ENCODE peak calls at places on chromosomes 16 and 17, in five cellular contexts. One of them, this sample, is unnamed.

GRCh38 chr16:1464196-1464893 is 10.5 kb downstream of the CLCN7 start:
- DNase-seq in AG09309: no peak
- DNase-seq in activated B cell treated with CpG ODN at 0.5 μM for 24 hours: no peak
- DNase-seq in left ventricle myocardium inferior: no peak
- DNase-seq in heart right ventricle: no peak
- DNase-seq in this sample: no peak

GRCh38 chr17:55319933-55320593 is 55.3 kb downstream of the HLF start:
- DNase-seq in AG09309: no peak
- DNase-seq in activated B cell treated with CpG ODN at 0.5 μM for 24 hours: no peak
- DNase-seq in left ventricle myocardium inferior: no peak
- DNase-seq in heart right ventricle: no peak
- DNase-seq in this sample: no peak

GRCh38 chr17:78748048-78748729 is 33.9 kb downstream of the CYTH1 start:
- DNase-seq in AG09309: no peak
- DNase-seq in activated B cell treated with CpG ODN at 0.5 μM for 24 hours: no peak
- DNase-seq in left ventricle myocardium inferior: no peak
- DNase-seq in heart right ventricle: no peak
- DNase-seq in this sample: peak

GRCh38 chr16:56825821-56826220 is 39.2 kb upstream of the SLC12A3 start:
- DNase-seq in AG09309: no peak
- DNase-seq in activated B cell treated with CpG ODN at 0.5 μM for 24 hours: no peak
- DNase-seq in left ventricle myocardium inferior: no peak
- DNase-seq in heart right ventricle: no peak
- DNase-seq in this sample: no peak

GRCh38 chr17:47615766-47616424 is 33.8 kb upstream of the KPNB1 start:
- DNase-seq in AG09309: peak
- DNase-seq in activated B cell treated with CpG ODN at 0.5 μM for 24 hours: no peak
- DNase-seq in left ventricle myocardium inferior: no peak
- DNase-seq in heart right ventricle: no peak
- DNase-seq in this sample: no peak

GRCh38 chr16:23014592-23014991 is 134.7 kb downstream of the USP31 start:
- DNase-seq in AG09309: no peak
- DNase-seq in activated B cell treated with CpG ODN at 0.5 μM for 24 hours: no peak
- DNase-seq in left ventricle myocardium inferior: no peak
- DNase-seq in heart right ventricle: no peak
- DNase-seq in this sample: peak

GRCh38 chr17:30243568-30243967 is 8.1 kb upstream of the SLC6A4 start:
- DNase-seq in AG09309: no peak
- DNase-seq in activated B cell treated with CpG ODN at 0.5 μM for 24 hours: no peak
- DNase-seq in left ventricle myocardium inferior: no peak
- DNase-seq in heart right ventricle: no peak
- DNase-seq in this sample: no peak

GRCh38 chr16:82044585-82044911 is 9.5 kb downstream of the HSD17B2 start:
- DNase-seq in AG09309: no peak
- DNase-seq in activated B cell treated with CpG ODN at 0.5 μM for 24 hours: no peak
- DNase-seq in left ventricle myocardium inferior: no peak
- DNase-seq in heart right ventricle: no peak
- DNase-seq in this sample: no peak

GRCh38 chr17:79079421-79080200 is 5.0 kb downstream of the ENGASE start:
- DNase-seq in AG09309: no peak
- DNase-seq in activated B cell treated with CpG ODN at 0.5 μM for 24 hours: no peak
- DNase-seq in left ventricle myocardium inferior: no peak
- DNase-seq in heart right ventricle: no peak
- DNase-seq in this sample: no peak

GRCh38 chr17:67716405-67716798 is 1.3 kb upstream of the NOL11 start:
- DNase-seq in AG09309: no peak
- DNase-seq in activated B cell treated with CpG ODN at 0.5 μM for 24 hours: no peak
- DNase-seq in left ventricle myocardium inferior: no peak
- DNase-seq in heart right ventricle: no peak
- DNase-seq in this sample: no peak

GRCh38 chr17:349666-350065 is 2.9 kb downstream of the RPH3AL start:
- DNase-seq in AG09309: no peak
- DNase-seq in activated B cell treated with CpG ODN at 0.5 μM for 24 hours: no peak
- DNase-seq in left ventricle myocardium inferior: no peak
- DNase-seq in heart right ventricle: no peak
- DNase-seq in this sample: no peak

GRCh38 chr16:2514333-2515179 is 804 bp downstream of the ATP6V0C start:
- DNase-seq in AG09309: no peak
- DNase-seq in activated B cell treated with CpG ODN at 0.5 μM for 24 hours: no peak
- DNase-seq in left ventricle myocardium inferior: no peak
- DNase-seq in heart right ventricle: no peak
- DNase-seq in this sample: peak

GRCh38 chr16:22257440-22257839 is 39.8 kb upstream of the POLR3E start:
- DNase-seq in AG09309: no peak
- DNase-seq in activated B cell treated with CpG ODN at 0.5 μM for 24 hours: no peak
- DNase-seq in left ventricle myocardium inferior: no peak
- DNase-seq in heart right ventricle: no peak
- DNase-seq in this sample: no peak

GRCh38 chr17:10021239-10021638 is 116.2 kb upstream of the RCVRN start:
- DNase-seq in AG09309: no peak
- DNase-seq in activated B cell treated with CpG ODN at 0.5 μM for 24 hours: no peak
- DNase-seq in left ventricle myocardium inferior: no peak
- DNase-seq in heart right ventricle: no peak
- DNase-seq in this sample: no peak

GRCh38 chr16:11101695-11102522 is 154.1 kb downstream of the SOCS1 start:
- DNase-seq in AG09309: no peak
- DNase-seq in activated B cell treated with CpG ODN at 0.5 μM for 24 hours: no peak
- DNase-seq in left ventricle myocardium inferior: no peak
- DNase-seq in heart right ventricle: no peak
- DNase-seq in this sample: no peak

GRCh38 chr17:64006361-64007088 is 8.4 kb downstream of the PRR29 start:
- DNase-seq in AG09309: no peak
- DNase-seq in activated B cell treated with CpG ODN at 0.5 μM for 24 hours: no peak
- DNase-seq in left ventricle myocardium inferior: peak
- DNase-seq in heart right ventricle: peak
- DNase-seq in this sample: no peak

GRCh38 chr16:20905576-20905975 is 5.0 kb downstream of the LYRM1 start:
- DNase-seq in AG09309: no peak
- DNase-seq in activated B cell treated with CpG ODN at 0.5 μM for 24 hours: no peak
- DNase-seq in left ventricle myocardium inferior: no peak
- DNase-seq in heart right ventricle: no peak
- DNase-seq in this sample: no peak

GRCh38 chr16:66516808-66517585 is 32.9 kb downstream of the TK2 start:
- DNase-seq in AG09309: peak
- DNase-seq in activated B cell treated with CpG ODN at 0.5 μM for 24 hours: peak
- DNase-seq in left ventricle myocardium inferior: peak
- DNase-seq in heart right ventricle: peak
- DNase-seq in this sample: peak

GRCh38 chr16:21283521-21284289 is 5.6 kb upstream of the CRYM start:
- DNase-seq in AG09309: no peak
- DNase-seq in activated B cell treated with CpG ODN at 0.5 μM for 24 hours: peak
- DNase-seq in left ventricle myocardium inferior: peak
- DNase-seq in heart right ventricle: peak
- DNase-seq in this sample: peak

GRCh38 chr16:83420206-83420760 is 387.5 kb upstream of the HSBP1 start:
- DNase-seq in AG09309: no peak
- DNase-seq in activated B cell treated with CpG ODN at 0.5 μM for 24 hours: no peak
- DNase-seq in left ventricle myocardium inferior: no peak
- DNase-seq in heart right ventricle: no peak
- DNase-seq in this sample: no peak

GRCh38 chr17:58326609-58327341 is 1.8 kb downstream of the TSPOAP1 start:
- DNase-seq in AG09309: no peak
- DNase-seq in activated B cell treated with CpG ODN at 0.5 μM for 24 hours: no peak
- DNase-seq in left ventricle myocardium inferior: no peak
- DNase-seq in heart right ventricle: no peak
- DNase-seq in this sample: no peak

GRCh38 chr16:56549744-56550385 is 15.0 kb upstream of the MT4 start:
- DNase-seq in AG09309: no peak
- DNase-seq in activated B cell treated with CpG ODN at 0.5 μM for 24 hours: no peak
- DNase-seq in left ventricle myocardium inferior: no peak
- DNase-seq in heart right ventricle: no peak
- DNase-seq in this sample: peak

GRCh38 chr16:80931661-80931984 is 75.1 kb downstream of the CMC2 start:
- DNase-seq in AG09309: no peak
- DNase-seq in activated B cell treated with CpG ODN at 0.5 μM for 24 hours: no peak
- DNase-seq in left ventricle myocardium inferior: no peak
- DNase-seq in heart right ventricle: no peak
- DNase-seq in this sample: no peak

GRCh38 chr17:40341808-40342574 is 22.5 kb downstream of the GJD3 start:
- DNase-seq in AG09309: no peak
- DNase-seq in activated B cell treated with CpG ODN at 0.5 μM for 24 hours: no peak
- DNase-seq in left ventricle myocardium inferior: peak
- DNase-seq in heart right ventricle: peak
- DNase-seq in this sample: no peak

GRCh38 chr17:40345161-40346034 is 19.1 kb downstream of the GJD3 start:
- DNase-seq in AG09309: no peak
- DNase-seq in activated B cell treated with CpG ODN at 0.5 μM for 24 hours: no peak
- DNase-seq in left ventricle myocardium inferior: peak
- DNase-seq in heart right ventricle: peak
- DNase-seq in this sample: no peak

GRCh38 chr17:40344321-40345160 is 20.0 kb downstream of the GJD3 start:
- DNase-seq in AG09309: no peak
- DNase-seq in activated B cell treated with CpG ODN at 0.5 μM for 24 hours: no peak
- DNase-seq in left ventricle myocardium inferior: no peak
- DNase-seq in heart right ventricle: no peak
- DNase-seq in this sample: no peak

GRCh38 chr17:40342575-40343058 is 21.9 kb downstream of the GJD3 start:
- DNase-seq in AG09309: no peak
- DNase-seq in activated B cell treated with CpG ODN at 0.5 μM for 24 hours: no peak
- DNase-seq in left ventricle myocardium inferior: no peak
- DNase-seq in heart right ventricle: no peak
- DNase-seq in this sample: no peak

GRCh38 chr17:40343126-40344119 is 21.1 kb downstream of the GJD3 start:
- DNase-seq in AG09309: no peak
- DNase-seq in activated B cell treated with CpG ODN at 0.5 μM for 24 hours: no peak
- DNase-seq in left ventricle myocardium inferior: peak
- DNase-seq in heart right ventricle: peak
- DNase-seq in this sample: peak
- TF ChIP-seq CTCF in AG09309: no peak
- TF ChIP-seq CTCF in activated B cell treated with CpG ODN at 0.5 μM for 24 hours: no peak
- TF ChIP-seq CTCF in left ventricle myocardium inferior: no peak
- TF ChIP-seq CTCF in heart right ventricle: no peak
- TF ChIP-seq CTCF in this sample: no peak

GRCh38 chr16:88389191-88389590 is 6.4 kb downstream of the ZNF469 start:
- DNase-seq in AG09309: no peak
- DNase-seq in activated B cell treated with CpG ODN at 0.5 μM for 24 hours: no peak
- DNase-seq in left ventricle myocardium inferior: no peak
- DNase-seq in heart right ventricle: no peak
- DNase-seq in this sample: no peak

GRCh38 chr16:88389621-88390160 is 6.9 kb downstream of the ZNF469 start:
- DNase-seq in AG09309: no peak
- DNase-seq in activated B cell treated with CpG ODN at 0.5 μM for 24 hours: no peak
- DNase-seq in left ventricle myocardium inferior: no peak
- DNase-seq in heart right ventricle: peak
- DNase-seq in this sample: no peak

GRCh38 chr16:88385831-88386815 is 3.4 kb downstream of the ZNF469 start:
- DNase-seq in AG09309: no peak
- DNase-seq in activated B cell treated with CpG ODN at 0.5 μM for 24 hours: no peak
- DNase-seq in left ventricle myocardium inferior: peak
- DNase-seq in heart right ventricle: no peak
- DNase-seq in this sample: no peak

GRCh38 chr16:88387177-88387576 is 4.4 kb downstream of the ZNF469 start:
- DNase-seq in AG09309: no peak
- DNase-seq in activated B cell treated with CpG ODN at 0.5 μM for 24 hours: no peak
- DNase-seq in left ventricle myocardium inferior: peak
- DNase-seq in heart right ventricle: no peak
- DNase-seq in this sample: no peak

GRCh38 chr16:88387941-88388627 is 5.3 kb downstream of the ZNF469 start:
- DNase-seq in AG09309: no peak
- DNase-seq in activated B cell treated with CpG ODN at 0.5 μM for 24 hours: no peak
- DNase-seq in left ventricle myocardium inferior: peak
- DNase-seq in heart right ventricle: peak
- DNase-seq in this sample: no peak
- TF ChIP-seq CTCF in AG09309: no peak
- TF ChIP-seq CTCF in activated B cell treated with CpG ODN at 0.5 μM for 24 hours: no peak
- TF ChIP-seq CTCF in left ventricle myocardium inferior: no peak
- TF ChIP-seq CTCF in heart right ventricle: no peak
- TF ChIP-seq CTCF in this sample: no peak

GRCh38 chr16:4481965-4482364 is 5.8 kb downstream of the HMOX2 start:
- DNase-seq in AG09309: no peak
- DNase-seq in activated B cell treated with CpG ODN at 0.5 μM for 24 hours: no peak
- DNase-seq in left ventricle myocardium inferior: no peak
- DNase-seq in heart right ventricle: no peak
- DNase-seq in this sample: no peak

GRCh38 chr16:4474192-4474961 is at the start of gene NMRAL1:
- DNase-seq in AG09309: no peak
- DNase-seq in activated B cell treated with CpG ODN at 0.5 μM for 24 hours: peak
- DNase-seq in left ventricle myocardium inferior: peak
- DNase-seq in heart right ventricle: peak
- DNase-seq in this sample: peak

GRCh38 chr16:4481526-4481925 is 5.3 kb downstream of the HMOX2 start:
- DNase-seq in AG09309: no peak
- DNase-seq in activated B cell treated with CpG ODN at 0.5 μM for 24 hours: no peak
- DNase-seq in left ventricle myocardium inferior: no peak
- DNase-seq in heart right ventricle: no peak
- DNase-seq in this sample: no peak

GRCh38 chr16:4475880-4476790 is at the start of gene HMOX2:
- DNase-seq in AG09309: no peak
- DNase-seq in activated B cell treated with CpG ODN at 0.5 μM for 24 hours: peak
- DNase-seq in left ventricle myocardium inferior: peak
- DNase-seq in heart right ventricle: peak
- DNase-seq in this sample: peak

GRCh38 chr16:4477966-4478365 is 1.8 kb downstream of the HMOX2 start:
- DNase-seq in AG09309: no peak
- DNase-seq in activated B cell treated with CpG ODN at 0.5 μM for 24 hours: no peak
- DNase-seq in left ventricle myocardium inferior: no peak
- DNase-seq in heart right ventricle: no peak
- DNase-seq in this sample: peak
- TF ChIP-seq CTCF in AG09309: peak
- TF ChIP-seq CTCF in activated B cell treated with CpG ODN at 0.5 μM for 24 hours: no peak
- TF ChIP-seq CTCF in left ventricle myocardium inferior: peak
- TF ChIP-seq CTCF in heart right ventricle: no peak
- TF ChIP-seq CTCF in this sample: no peak

GRCh38 chr17:77708936-77709335 is 249.6 kb upstream of the TNRC6C start:
- DNase-seq in AG09309: no peak
- DNase-seq in activated B cell treated with CpG ODN at 0.5 μM for 24 hours: no peak
- DNase-seq in left ventricle myocardium inferior: no peak
- DNase-seq in heart right ventricle: no peak
- DNase-seq in this sample: no peak

GRCh38 chr17:77708049-77708448 is 250.5 kb upstream of the TNRC6C start:
- DNase-seq in AG09309: no peak
- DNase-seq in activated B cell treated with CpG ODN at 0.5 μM for 24 hours: no peak
- DNase-seq in left ventricle myocardium inferior: no peak
- DNase-seq in heart right ventricle: no peak
- DNase-seq in this sample: no peak

GRCh38 chr17:77706938-77707337 is 251.6 kb upstream of the TNRC6C start:
- DNase-seq in AG09309: no peak
- DNase-seq in activated B cell treated with CpG ODN at 0.5 μM for 24 hours: no peak
- DNase-seq in left ventricle myocardium inferior: no peak
- DNase-seq in heart right ventricle: no peak
- DNase-seq in this sample: no peak

GRCh38 chr17:77707546-77707945 is 251.0 kb upstream of the TNRC6C start:
- DNase-seq in AG09309: no peak
- DNase-seq in activated B cell treated with CpG ODN at 0.5 μM for 24 hours: no peak
- DNase-seq in left ventricle myocardium inferior: no peak
- DNase-seq in heart right ventricle: no peak
- DNase-seq in this sample: no peak

DNA sequence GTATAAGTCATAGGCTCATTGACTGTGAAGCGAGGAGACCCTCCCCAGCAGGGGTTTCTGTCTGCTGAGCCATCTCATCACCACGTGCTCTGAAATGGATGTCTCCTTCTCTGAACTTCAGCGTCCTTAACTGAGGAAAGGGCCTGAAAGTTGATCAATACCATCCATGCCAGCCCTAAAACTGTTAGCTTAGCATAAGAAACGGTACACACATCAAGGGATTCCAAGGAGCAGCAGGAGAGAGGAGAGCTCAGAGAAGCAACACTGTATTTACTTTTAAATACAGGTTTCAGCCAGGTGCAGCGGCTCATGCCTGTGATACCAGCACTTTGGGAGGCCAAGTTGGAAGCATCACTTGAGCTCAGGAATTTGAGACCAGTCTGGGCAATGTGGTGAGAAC is 248.9 kb upstream of the TNRC6C start:
- DNase-seq in AG09309: no peak
- DNase-seq in activated B cell treated with CpG ODN at 0.5 μM for 24 hours: no peak
- DNase-seq in left ventricle myocardium inferior: no peak
- DNase-seq in heart right ventricle: no peak
- DNase-seq in this sample: no peak
- TF ChIP-seq CTCF in AG09309: no peak
- TF ChIP-seq CTCF in activated B cell treated with CpG ODN at 0.5 μM for 24 hours: no peak
- TF ChIP-seq CTCF in left ventricle myocardium inferior: no peak
- TF ChIP-seq CTCF in heart right ventricle: no peak
- TF ChIP-seq CTCF in this sample: no peak